ENCODE peak calls at places on chromosomes 3 and 15, in ten cellular contexts. O is activated T-cell treated with anti-CD3 and anti-CD28 coated beads, Interleukin-2, amount 50 U/mL, for 24 hours; F is small intestine; I is A549; N is choroid plexus epithelial cell; D is sciatic nerve; X is endothelial cell of umbilical vein; J is body of pancreas; C is osteocyte; A is WERI-Rb-1. P is an unnamed sample.

GRCh38 chr3:194218646-194219453 is 82.9 kb downstream of the HES1 start:
- DNase-seq in O (no peak), F (no peak), I (no peak), N (no peak), D (no peak), X (no peak), J (no peak), C (no peak), A (no peak), P (no peak)

GRCh38 chr3:129723558-129724324 is 117.3 kb upstream of the PLXND1 start:
- DNase-seq in O (no peak), F (no peak), I (peak; percentile 69), N (peak; percentile 95), D (peak; percentile 62), X (peak; percentile 6), J (peak; percentile 62), C (no peak), A (no peak), P (peak; percentile 90)

GRCh38 chr3:100825574-100825973 is 116.3 kb downstream of the TFG start:
- DNase-seq in O (no peak), F (no peak), I (no peak), N (peak; percentile 60), D (no peak), X (peak; percentile 70), J (no peak), C (no peak), A (no peak), P (no peak)

GRCh38 chr15:64153480-64154367 is 2.2 kb downstream of the SNX22 start:
- DNase-seq in O (peak; percentile 96), F (peak; percentile 84), I (peak; percentile 90), N (peak; percentile 91), D (peak; percentile 95), X (peak; percentile 86), J (peak; percentile 90), C (peak; percentile 98), A (peak; percentile 92), P (peak; percentile 100)

GRCh38 chr3:72591522-72592421 is 256.5 kb downstream of the SHQ1 start:
- DNase-seq in O (no peak), F (peak; percentile 87), I (peak; percentile 42), N (peak; percentile 26), D (peak; percentile 87), X (no peak), J (peak; percentile 39), C (peak; percentile 92), A (no peak), P (peak; percentile 92)

GRCh38 chr3:109336272-109336957 is 931 bp downstream of the DPPA4 start:
- DNase-seq in O (peak; percentile 34), F (no peak), I (no peak), N (peak; percentile 68), D (peak; percentile 59), X (no peak), J (peak; percentile 20), C (no peak), A (no peak), P (no peak)

GRCh38 chr3:58018892-58019291 is 10.7 kb downstream of the FLNB start:
- DNase-seq in O (no peak), F (peak; percentile 39), I (no peak), N (no peak), D (no peak), X (no peak), J (no peak), C (no peak), A (no peak), P (no peak)

GRCh38 chr3:156483426-156483825 is 71.5 kb downstream of the SSR3 start:
- DNase-seq in O (no peak), F (peak; percentile 62), I (no peak), N (peak; percentile 90), D (no peak), X (peak; percentile 52), J (no peak), C (no peak), A (no peak), P (no peak)

GRCh38 chr3:87161486-87161885 is 65.6 kb upstream of the CHMP2B start:
- DNase-seq in O (no peak), F (no peak), I (peak; percentile 4), N (no peak), D (no peak), X (no peak), J (no peak), C (no peak), A (no peak), P (no peak)

GRCh38 chr3:13546667-13547171 is 2.2 kb upstream of the FBLN2 start:
- DNase-seq in O (no peak), F (no peak), I (peak; percentile 35), N (peak; percentile 33), D (no peak), X (no peak), J (no peak), C (no peak), A (no peak), P (peak; percentile 84)

GRCh38 chr3:179591313-179591712 is 13.1 kb downstream of the MRPL47 start:
- DNase-seq in O (no peak), F (no peak), I (no peak), N (peak; percentile 16), D (no peak), X (no peak), J (no peak), C (no peak), A (no peak), P (no peak)

GRCh38 chr3:58568572-58569286 is 8.5 kb downstream of the FAM107A start:
- DNase-seq in O (peak; percentile 86), F (peak; percentile 64), I (peak; percentile 56), N (peak; percentile 81), D (peak; percentile 92), X (peak; percentile 83), J (peak; percentile 76), C (peak; percentile 93), A (peak; percentile 75), P (peak; percentile 95)

GRCh38 chr3:128383316-128384235 is 83.1 kb downstream of the DNAJB8 start:
- DNase-seq in O (peak; percentile 79), F (peak; percentile 91), I (peak; percentile 40), N (peak; percentile 26), D (peak; percentile 76), X (peak; percentile 86), J (peak; percentile 90), C (no peak), A (no peak), P (peak; percentile 95)

P was measured in osteoblast.